ENCODE peak calls at places on chromosomes 6 and 20, in seven cellular contexts. One of them, this sample, is unnamed.

GRCh38 chr6:144335315-144335861 is 50.3 kb downstream of the UTRN start:
- DNase-seq in substantia nigra: no peak
- DNase-seq in K562: no peak
- DNase-seq in renal cortical epithelial cell: no peak
- DNase-seq in activated T-cell treated with anti-CD3 and anti-CD28 coated beads for 1 hour: no peak
- DNase-seq in NCI-H1417: peak; percentile 47
- DNase-seq in stimulated activated naive B cell treated with anti-CD40 and anti-IgM and Interleukin-4, amounts not matched to agents 10 μg/mL and 1 μg/mL and 100 μg/mL, for 72 hours: no peak
- DNase-seq in this sample: no peak

GRCh38 chr20:40945754-40946451 is 82.7 kb upstream of the TOP1 start:
- DNase-seq in substantia nigra: peak; percentile 26
- DNase-seq in K562: peak; percentile 57
- DNase-seq in renal cortical epithelial cell: peak; percentile 2
- DNase-seq in activated T-cell treated with anti-CD3 and anti-CD28 coated beads for 1 hour: no peak
- DNase-seq in NCI-H1417: peak; percentile 80
- DNase-seq in stimulated activated naive B cell treated with anti-CD40 and anti-IgM and Interleukin-4, amounts not matched to agents 10 μg/mL and 1 μg/mL and 100 μg/mL, for 72 hours: no peak
- DNase-seq in this sample: no peak

GRCh38 chr6:170148709-170149470 is 142.0 kb downstream of the DLL1 start:
- DNase-seq in substantia nigra: no peak
- DNase-seq in K562: no peak
- DNase-seq in renal cortical epithelial cell: no peak
- DNase-seq in activated T-cell treated with anti-CD3 and anti-CD28 coated beads for 1 hour: no peak
- DNase-seq in NCI-H1417: peak; percentile 65
- DNase-seq in stimulated activated naive B cell treated with anti-CD40 and anti-IgM and Interleukin-4, amounts not matched to agents 10 μg/mL and 1 μg/mL and 100 μg/mL, for 72 hours: no peak
- DNase-seq in this sample: no peak

GRCh38 chr6:122645256-122645655 is 35.1 kb downstream of the PKIB start:
- DNase-seq in substantia nigra: no peak
- DNase-seq in K562: no peak
- DNase-seq in renal cortical epithelial cell: no peak
- DNase-seq in activated T-cell treated with anti-CD3 and anti-CD28 coated beads for 1 hour: no peak
- DNase-seq in NCI-H1417: peak; percentile 17
- DNase-seq in stimulated activated naive B cell treated with anti-CD40 and anti-IgM and Interleukin-4, amounts not matched to agents 10 μg/mL and 1 μg/mL and 100 μg/mL, for 72 hours: no peak
- DNase-seq in this sample: no peak

GRCh38 chr6:34360556-34360955 is 31.9 kb downstream of the NUDT3 start:
- DNase-seq in substantia nigra: no peak
- DNase-seq in K562: no peak
- DNase-seq in renal cortical epithelial cell: no peak
- DNase-seq in activated T-cell treated with anti-CD3 and anti-CD28 coated beads for 1 hour: no peak
- DNase-seq in NCI-H1417: no peak
- DNase-seq in stimulated activated naive B cell treated with anti-CD40 and anti-IgM and Interleukin-4, amounts not matched to agents 10 μg/mL and 1 μg/mL and 100 μg/mL, for 72 hours: no peak
- DNase-seq in this sample: no peak

GRCh38 chr6:32271427-32271826 is 47.6 kb upstream of the NOTCH4 start:
- DNase-seq in substantia nigra: no peak
- DNase-seq in K562: no peak
- DNase-seq in renal cortical epithelial cell: no peak
- DNase-seq in activated T-cell treated with anti-CD3 and anti-CD28 coated beads for 1 hour: no peak
- DNase-seq in NCI-H1417: no peak
- DNase-seq in stimulated activated naive B cell treated with anti-CD40 and anti-IgM and Interleukin-4, amounts not matched to agents 10 μg/mL and 1 μg/mL and 100 μg/mL, for 72 hours: no peak
- DNase-seq in this sample: no peak

GRCh38 chr6:74713941-74714340 is 491.9 kb downstream of the COL12A1 start:
- DNase-seq in substantia nigra: no peak
- DNase-seq in K562: no peak
- DNase-seq in renal cortical epithelial cell: peak; percentile 12
- DNase-seq in activated T-cell treated with anti-CD3 and anti-CD28 coated beads for 1 hour: no peak
- DNase-seq in NCI-H1417: no peak
- DNase-seq in stimulated activated naive B cell treated with anti-CD40 and anti-IgM and Interleukin-4, amounts not matched to agents 10 μg/mL and 1 μg/mL and 100 μg/mL, for 72 hours: no peak
- DNase-seq in this sample: no peak

GRCh38 chr6:34926655-34927054 is 37.6 kb downstream of the ANKS1A start:
- DNase-seq in substantia nigra: no peak
- DNase-seq in K562: no peak
- DNase-seq in renal cortical epithelial cell: peak; percentile 76
- DNase-seq in activated T-cell treated with anti-CD3 and anti-CD28 coated beads for 1 hour: no peak
- DNase-seq in NCI-H1417: no peak
- DNase-seq in stimulated activated naive B cell treated with anti-CD40 and anti-IgM and Interleukin-4, amounts not matched to agents 10 μg/mL and 1 μg/mL and 100 μg/mL, for 72 hours: no peak
- DNase-seq in this sample: peak; percentile 76

GRCh38 chr20:50029697-50030428 is 47.1 kb downstream of the SNAI1 start:
- DNase-seq in substantia nigra: no peak
- DNase-seq in K562: peak; percentile 82
- DNase-seq in renal cortical epithelial cell: peak; percentile 93
- DNase-seq in activated T-cell treated with anti-CD3 and anti-CD28 coated beads for 1 hour: no peak
- DNase-seq in NCI-H1417: no peak
- DNase-seq in stimulated activated naive B cell treated with anti-CD40 and anti-IgM and Interleukin-4, amounts not matched to agents 10 μg/mL and 1 μg/mL and 100 μg/mL, for 72 hours: no peak
- DNase-seq in this sample: no peak

GRCh38 chr6:159463440-159463839 is 229.6 kb downstream of the SOD2 start:
- DNase-seq in substantia nigra: no peak
- DNase-seq in K562: peak; percentile 10
- DNase-seq in renal cortical epithelial cell: peak; percentile 2
- DNase-seq in activated T-cell treated with anti-CD3 and anti-CD28 coated beads for 1 hour: no peak
- DNase-seq in NCI-H1417: peak; percentile 14
- DNase-seq in stimulated activated naive B cell treated with anti-CD40 and anti-IgM and Interleukin-4, amounts not matched to agents 10 μg/mL and 1 μg/mL and 100 μg/mL, for 72 hours: no peak
- DNase-seq in this sample: no peak

GRCh38 chr20:62365814-62366369 is 1.2 kb downstream of the LAMA5 start:
- DNase-seq in substantia nigra: no peak
- DNase-seq in K562: peak; percentile 88
- DNase-seq in renal cortical epithelial cell: peak; percentile 65
- DNase-seq in activated T-cell treated with anti-CD3 and anti-CD28 coated beads for 1 hour: no peak
- DNase-seq in NCI-H1417: no peak
- DNase-seq in stimulated activated naive B cell treated with anti-CD40 and anti-IgM and Interleukin-4, amounts not matched to agents 10 μg/mL and 1 μg/mL and 100 μg/mL, for 72 hours: no peak
- DNase-seq in this sample: peak; percentile 86

GRCh38 chr20:10433623-10434466 is at the start of gene MKKS:
- DNase-seq in substantia nigra: peak; percentile 81
- DNase-seq in K562: peak; percentile 88
- DNase-seq in renal cortical epithelial cell: peak; percentile 36
- DNase-seq in activated T-cell treated with anti-CD3 and anti-CD28 coated beads for 1 hour: peak; percentile 76
- DNase-seq in NCI-H1417: peak; percentile 99
- DNase-seq in stimulated activated naive B cell treated with anti-CD40 and anti-IgM and Interleukin-4, amounts not matched to agents 10 μg/mL and 1 μg/mL and 100 μg/mL, for 72 hours: peak; percentile 85
- DNase-seq in this sample: peak; percentile 87

GRCh38 chr20:32333181-32333987 is 24.7 kb upstream of the ASXL1 start:
- DNase-seq in substantia nigra: no peak
- DNase-seq in K562: peak; percentile 62
- DNase-seq in renal cortical epithelial cell: no peak
- DNase-seq in activated T-cell treated with anti-CD3 and anti-CD28 coated beads for 1 hour: no peak
- DNase-seq in NCI-H1417: no peak
- DNase-seq in stimulated activated naive B cell treated with anti-CD40 and anti-IgM and Interleukin-4, amounts not matched to agents 10 μg/mL and 1 μg/mL and 100 μg/mL, for 72 hours: peak; percentile 44
- DNase-seq in this sample: no peak

GRCh38 chr6:121437861-121438651 is 2.6 kb downstream of the GJA1 start:
- DNase-seq in substantia nigra: no peak
- DNase-seq in K562: no peak
- DNase-seq in renal cortical epithelial cell: peak; percentile 50
- DNase-seq in activated T-cell treated with anti-CD3 and anti-CD28 coated beads for 1 hour: no peak
- DNase-seq in NCI-H1417: no peak
- DNase-seq in stimulated activated naive B cell treated with anti-CD40 and anti-IgM and Interleukin-4, amounts not matched to agents 10 μg/mL and 1 μg/mL and 100 μg/mL, for 72 hours: no peak
- DNase-seq in this sample: peak; percentile 84

GRCh38 chr6:121780325-121781313 is 345.2 kb downstream of the GJA1 start:
- DNase-seq in substantia nigra: no peak
- DNase-seq in K562: no peak
- DNase-seq in renal cortical epithelial cell: peak; percentile 88
- DNase-seq in activated T-cell treated with anti-CD3 and anti-CD28 coated beads for 1 hour: no peak
- DNase-seq in NCI-H1417: peak; percentile 64
- DNase-seq in stimulated activated naive B cell treated with anti-CD40 and anti-IgM and Interleukin-4, amounts not matched to agents 10 μg/mL and 1 μg/mL and 100 μg/mL, for 72 hours: no peak
- DNase-seq in this sample: peak; percentile 78

GRCh38 chr6:155315516-155315871 is 1.2 kb upstream of the TFB1M start:
- DNase-seq in substantia nigra: no peak
- DNase-seq in K562: peak; percentile 45
- DNase-seq in renal cortical epithelial cell: peak; percentile 16
- DNase-seq in activated T-cell treated with anti-CD3 and anti-CD28 coated beads for 1 hour: no peak
- DNase-seq in NCI-H1417: no peak
- DNase-seq in stimulated activated naive B cell treated with anti-CD40 and anti-IgM and Interleukin-4, amounts not matched to agents 10 μg/mL and 1 μg/mL and 100 μg/mL, for 72 hours: no peak
- DNase-seq in this sample: peak; percentile 4

GRCh38 chr6:163165155-163165910 is 249.2 kb upstream of the QKI start:
- DNase-seq in substantia nigra: no peak
- DNase-seq in K562: no peak
- DNase-seq in renal cortical epithelial cell: no peak
- DNase-seq in activated T-cell treated with anti-CD3 and anti-CD28 coated beads for 1 hour: no peak
- DNase-seq in NCI-H1417: no peak
- DNase-seq in stimulated activated naive B cell treated with anti-CD40 and anti-IgM and Interleukin-4, amounts not matched to agents 10 μg/mL and 1 μg/mL and 100 μg/mL, for 72 hours: no peak
- DNase-seq in this sample: no peak

GRCh38 chr6:150184850-150185480 is 42.1 kb downstream of the PPP1R14C start:
- DNase-seq in substantia nigra: no peak
- DNase-seq in K562: no peak
- DNase-seq in renal cortical epithelial cell: no peak
- DNase-seq in activated T-cell treated with anti-CD3 and anti-CD28 coated beads for 1 hour: no peak
- DNase-seq in NCI-H1417: no peak
- DNase-seq in stimulated activated naive B cell treated with anti-CD40 and anti-IgM and Interleukin-4, amounts not matched to agents 10 μg/mL and 1 μg/mL and 100 μg/mL, for 72 hours: no peak
- DNase-seq in this sample: no peak